ENCODE peak calls at places on chromosomes 13 and 19, in four cellular contexts. P, O, J and G are unnamed samples.

GRCh38 chr19:9936151-9937000 is at the start of gene OLFM2:
- DNase-seq in P (no peak), O (no peak), J (peak; percentile 64), G (no peak)

GRCh38 chr13:114130708-114131580 is 1.5 kb downstream of the RASA3 start:
- DNase-seq in J (peak; percentile 76), O (no peak), P (peak; percentile 57), G (no peak)

GRCh38 chr19:55301459-55302331 is 17.9 kb downstream of the BRSK1 start:
- DNase-seq in P (peak; percentile 94), J (peak; percentile 94), O (peak; percentile 95), G (peak; percentile 76)

GRCh38 chr13:53068841-53069520 is 40.4 kb downstream of the OLFM4 start:
- DNase-seq in P (no peak), J (no peak), O (no peak), G (no peak)

GRCh38 chr13:28729541-28729940 is 10.8 kb upstream of the SLC46A3 start:
- DNase-seq in O (no peak), J (no peak), P (no peak), G (no peak)

GRCh38 chr13:100601716-100602115 is 13.1 kb upstream of the GGACT start:
- DNase-seq in O (no peak), J (no peak), P (no peak), G (no peak)

GRCh38 chr19:2405256-2405655 is 22.1 kb downstream of the TIMM13 start:
- DNase-seq in J (no peak), O (no peak), P (no peak), G (no peak)

GRCh38 chr13:51698352-51698751 is 105.6 kb downstream of the DHRS12 start:
- DNase-seq in J (no peak), O (no peak), P (no peak), G (no peak)

GRCh38 chr19:14023404-14024235 is 4.3 kb upstream of the RLN3 start:
- DNase-seq in J (peak; percentile 57), P (no peak), O (no peak), G (peak; percentile 9)

GRCh38 chr13:31767175-31767900 is 28.0 kb downstream of the RXFP2 start:
- DNase-seq in P (no peak), J (peak; percentile 82), O (no peak), G (no peak)

GRCh38 chr19:45637890-45638667 is 1.1 kb downstream of the EML2 start:
- DNase-seq in P (no peak), O (no peak), J (peak; percentile 55), G (no peak)

GRCh38 chr19:2261438-2262172 is 5.4 kb upstream of the JSRP1 start:
- DNase-seq in P (peak; percentile 49), O (no peak), J (peak; percentile 35), G (no peak)

GRCh38 chr13:26340812-26341211 is 86.9 kb downstream of the CDK8 start:
- DNase-seq in O (no peak), J (peak; percentile 12), P (no peak), G (no peak)

GRCh38 chr19:18713550-18714117 is 30.2 kb downstream of the CRTC1 start:
- DNase-seq in P (no peak), O (no peak), J (no peak), G (no peak)

GRCh38 chr19:48473161-48473966 is 4.2 kb downstream of the CYTH2 start:
- DNase-seq in O (no peak), P (no peak), J (no peak), G (no peak)